ENCODE peak calls at places on chromosomes 5 and 9, in eight cellular contexts. One of them, this sample, is unnamed.
A peak's percentile ranks its signal among the peaks of the same experiment; 100 is the strongest.

GRCh38 chr5:143527808-143528207 is 124.3 kb upstream of the NR3C1 start:
- DNase-seq in NCI-H187 treated with DMSO at 0.1 percent for 48 hours: no peak
- DNase-seq in brain microvascular endothelial cell: peak; percentile 43
- DNase-seq in glutamatergic neuron: peak; percentile 12
- DNase-seq in stimulated activated CD8-positive, alpha-beta memory T cell treated with anti-CD3 and anti-CD28 coated beads, Interleukin-4, amount 100 ng/mL, for 48 hours: no peak
- DNase-seq in colonic mucosa: no peak
- DNase-seq in hepatocyte: no peak
- DNase-seq in mesendoderm: no peak
- DNase-seq in this sample: no peak

GRCh38 chr9:136437839-136438547 is 1.7 kb downstream of the INPP5E start:
- DNase-seq in NCI-H187 treated with DMSO at 0.1 percent for 48 hours: no peak
- DNase-seq in brain microvascular endothelial cell: no peak
- DNase-seq in glutamatergic neuron: no peak
- DNase-seq in stimulated activated CD8-positive, alpha-beta memory T cell treated with anti-CD3 and anti-CD28 coated beads, Interleukin-4, amount 100 ng/mL, for 48 hours: no peak
- DNase-seq in colonic mucosa: no peak
- DNase-seq in hepatocyte: no peak
- DNase-seq in mesendoderm: no peak
- DNase-seq in this sample: no peak

GRCh38 chr9:92971121-92971520 is 23.8 kb downstream of the FGD3 start:
- DNase-seq in NCI-H187 treated with DMSO at 0.1 percent for 48 hours: no peak
- DNase-seq in brain microvascular endothelial cell: no peak
- DNase-seq in glutamatergic neuron: no peak
- DNase-seq in stimulated activated CD8-positive, alpha-beta memory T cell treated with anti-CD3 and anti-CD28 coated beads, Interleukin-4, amount 100 ng/mL, for 48 hours: peak; percentile 21
- DNase-seq in colonic mucosa: no peak
- DNase-seq in hepatocyte: no peak
- DNase-seq in mesendoderm: no peak
- DNase-seq in this sample: no peak

GRCh38 chr5:119273391-119273839 is 82.4 kb upstream of the TNFAIP8 start:
- DNase-seq in NCI-H187 treated with DMSO at 0.1 percent for 48 hours: no peak
- DNase-seq in brain microvascular endothelial cell: no peak
- DNase-seq in glutamatergic neuron: no peak
- DNase-seq in stimulated activated CD8-positive, alpha-beta memory T cell treated with anti-CD3 and anti-CD28 coated beads, Interleukin-4, amount 100 ng/mL, for 48 hours: no peak
- DNase-seq in colonic mucosa: no peak
- DNase-seq in hepatocyte: no peak
- DNase-seq in mesendoderm: no peak
- DNase-seq in this sample: no peak

GRCh38 chr5:59401637-59402036 is 491.9 kb downstream of the PDE4D start:
- DNase-seq in NCI-H187 treated with DMSO at 0.1 percent for 48 hours: no peak
- DNase-seq in brain microvascular endothelial cell: no peak
- DNase-seq in glutamatergic neuron: no peak
- DNase-seq in stimulated activated CD8-positive, alpha-beta memory T cell treated with anti-CD3 and anti-CD28 coated beads, Interleukin-4, amount 100 ng/mL, for 48 hours: no peak
- DNase-seq in colonic mucosa: no peak
- DNase-seq in hepatocyte: no peak
- DNase-seq in mesendoderm: no peak
- DNase-seq in this sample: no peak

GRCh38 chr5:172356527-172356926 is 73.0 kb upstream of the UBTD2 start:
- DNase-seq in NCI-H187 treated with DMSO at 0.1 percent for 48 hours: no peak
- DNase-seq in brain microvascular endothelial cell: no peak
- DNase-seq in glutamatergic neuron: no peak
- DNase-seq in stimulated activated CD8-positive, alpha-beta memory T cell treated with anti-CD3 and anti-CD28 coated beads, Interleukin-4, amount 100 ng/mL, for 48 hours: no peak
- DNase-seq in colonic mucosa: no peak
- DNase-seq in hepatocyte: no peak
- DNase-seq in mesendoderm: no peak
- DNase-seq in this sample: no peak

GRCh38 chr9:113488071-113488470 is 24.5 kb downstream of the RGS3 start:
- DNase-seq in NCI-H187 treated with DMSO at 0.1 percent for 48 hours: no peak
- DNase-seq in brain microvascular endothelial cell: no peak
- DNase-seq in glutamatergic neuron: no peak
- DNase-seq in stimulated activated CD8-positive, alpha-beta memory T cell treated with anti-CD3 and anti-CD28 coated beads, Interleukin-4, amount 100 ng/mL, for 48 hours: no peak
- DNase-seq in colonic mucosa: no peak
- DNase-seq in hepatocyte: no peak
- DNase-seq in mesendoderm: no peak
- DNase-seq in this sample: no peak

GRCh38 chr9:114501786-114502682 is 3.2 kb downstream of the WHRN start:
- DNase-seq in NCI-H187 treated with DMSO at 0.1 percent for 48 hours: no peak
- DNase-seq in brain microvascular endothelial cell: peak; percentile 24
- DNase-seq in glutamatergic neuron: no peak
- DNase-seq in stimulated activated CD8-positive, alpha-beta memory T cell treated with anti-CD3 and anti-CD28 coated beads, Interleukin-4, amount 100 ng/mL, for 48 hours: no peak
- DNase-seq in colonic mucosa: no peak
- DNase-seq in hepatocyte: peak; percentile 66
- DNase-seq in mesendoderm: peak; percentile 71
- DNase-seq in this sample: no peak

GRCh38 chr9:83978992-83979811 is 813 bp downstream of the HNRNPK start:
- DNase-seq in NCI-H187 treated with DMSO at 0.1 percent for 48 hours: no peak
- DNase-seq in brain microvascular endothelial cell: peak; percentile 73
- DNase-seq in glutamatergic neuron: peak; percentile 89
- DNase-seq in stimulated activated CD8-positive, alpha-beta memory T cell treated with anti-CD3 and anti-CD28 coated beads, Interleukin-4, amount 100 ng/mL, for 48 hours: peak; percentile 90
- DNase-seq in colonic mucosa: peak; percentile 90
- DNase-seq in hepatocyte: peak; percentile 92
- DNase-seq in mesendoderm: peak; percentile 89
- DNase-seq in this sample: peak; percentile 93

GRCh38 chr9:99135498-99135897 is 30.6 kb downstream of the TGFBR1 start:
- DNase-seq in NCI-H187 treated with DMSO at 0.1 percent for 48 hours: no peak
- DNase-seq in brain microvascular endothelial cell: no peak
- DNase-seq in glutamatergic neuron: no peak
- DNase-seq in stimulated activated CD8-positive, alpha-beta memory T cell treated with anti-CD3 and anti-CD28 coated beads, Interleukin-4, amount 100 ng/mL, for 48 hours: no peak
- DNase-seq in colonic mucosa: no peak
- DNase-seq in hepatocyte: no peak
- DNase-seq in mesendoderm: no peak
- DNase-seq in this sample: no peak

GRCh38 chr9:21682981-21683380 is 119.5 kb upstream of the MTAP start:
- DNase-seq in NCI-H187 treated with DMSO at 0.1 percent for 48 hours: no peak
- DNase-seq in brain microvascular endothelial cell: no peak
- DNase-seq in glutamatergic neuron: no peak
- DNase-seq in stimulated activated CD8-positive, alpha-beta memory T cell treated with anti-CD3 and anti-CD28 coated beads, Interleukin-4, amount 100 ng/mL, for 48 hours: no peak
- DNase-seq in colonic mucosa: no peak
- DNase-seq in hepatocyte: no peak
- DNase-seq in mesendoderm: no peak
- DNase-seq in this sample: no peak

GRCh38 chr9:12730198-12730597 is 37.0 kb downstream of the TYRP1 start:
- DNase-seq in NCI-H187 treated with DMSO at 0.1 percent for 48 hours: no peak
- DNase-seq in brain microvascular endothelial cell: no peak
- DNase-seq in glutamatergic neuron: no peak
- DNase-seq in stimulated activated CD8-positive, alpha-beta memory T cell treated with anti-CD3 and anti-CD28 coated beads, Interleukin-4, amount 100 ng/mL, for 48 hours: no peak
- DNase-seq in colonic mucosa: no peak
- DNase-seq in hepatocyte: no peak
- DNase-seq in mesendoderm: no peak
- DNase-seq in this sample: no peak

GRCh38 chr9:101398930-101399640 is 434 bp downstream of the ZNF189 start:
- DNase-seq in NCI-H187 treated with DMSO at 0.1 percent for 48 hours: no peak
- DNase-seq in brain microvascular endothelial cell: no peak
- DNase-seq in glutamatergic neuron: no peak
- DNase-seq in stimulated activated CD8-positive, alpha-beta memory T cell treated with anti-CD3 and anti-CD28 coated beads, Interleukin-4, amount 100 ng/mL, for 48 hours: peak; percentile 28
- DNase-seq in colonic mucosa: peak; percentile 26
- DNase-seq in hepatocyte: peak; percentile 13
- DNase-seq in mesendoderm: no peak
- DNase-seq in this sample: no peak

GRCh38 chr5:90161399-90161798 is 248.2 kb downstream of the CETN3 start:
- DNase-seq in NCI-H187 treated with DMSO at 0.1 percent for 48 hours: no peak
- DNase-seq in brain microvascular endothelial cell: peak; percentile 81
- DNase-seq in glutamatergic neuron: peak; percentile 26
- DNase-seq in stimulated activated CD8-positive, alpha-beta memory T cell treated with anti-CD3 and anti-CD28 coated beads, Interleukin-4, amount 100 ng/mL, for 48 hours: no peak
- DNase-seq in colonic mucosa: no peak
- DNase-seq in hepatocyte: peak; percentile 39
- DNase-seq in mesendoderm: peak; percentile 74
- DNase-seq in this sample: peak; percentile 15

GRCh38 chr9:28365736-28366135 is 792.5 kb upstream of the C9orf72 start:
- DNase-seq in NCI-H187 treated with DMSO at 0.1 percent for 48 hours: no peak
- DNase-seq in brain microvascular endothelial cell: peak; percentile 32
- DNase-seq in glutamatergic neuron: no peak
- DNase-seq in stimulated activated CD8-positive, alpha-beta memory T cell treated with anti-CD3 and anti-CD28 coated beads, Interleukin-4, amount 100 ng/mL, for 48 hours: no peak
- DNase-seq in colonic mucosa: no peak
- DNase-seq in hepatocyte: no peak
- DNase-seq in mesendoderm: peak; percentile 4
- DNase-seq in this sample: no peak

GRCh38 chr5:176723440-176723839 is 76.2 kb downstream of the TSPAN17 start:
- DNase-seq in NCI-H187 treated with DMSO at 0.1 percent for 48 hours: no peak
- DNase-seq in brain microvascular endothelial cell: no peak
- DNase-seq in glutamatergic neuron: no peak
- DNase-seq in stimulated activated CD8-positive, alpha-beta memory T cell treated with anti-CD3 and anti-CD28 coated beads, Interleukin-4, amount 100 ng/mL, for 48 hours: no peak
- DNase-seq in colonic mucosa: no peak
- DNase-seq in hepatocyte: no peak
- DNase-seq in mesendoderm: peak; percentile 96
- DNase-seq in this sample: no peak

GRCh38 chr5:139985733-139986132 is 57.4 kb downstream of the NRG2 start:
- DNase-seq in NCI-H187 treated with DMSO at 0.1 percent for 48 hours: no peak
- DNase-seq in brain microvascular endothelial cell: peak; percentile 85
- DNase-seq in glutamatergic neuron: no peak
- DNase-seq in stimulated activated CD8-positive, alpha-beta memory T cell treated with anti-CD3 and anti-CD28 coated beads, Interleukin-4, amount 100 ng/mL, for 48 hours: no peak
- DNase-seq in colonic mucosa: no peak
- DNase-seq in hepatocyte: peak; percentile 24
- DNase-seq in mesendoderm: peak; percentile 56
- DNase-seq in this sample: no peak

GRCh38 chr9:136268318-136268717 is 22.7 kb upstream of the QSOX2 start:
- DNase-seq in NCI-H187 treated with DMSO at 0.1 percent for 48 hours: no peak
- DNase-seq in brain microvascular endothelial cell: no peak
- DNase-seq in glutamatergic neuron: peak; percentile 65
- DNase-seq in stimulated activated CD8-positive, alpha-beta memory T cell treated with anti-CD3 and anti-CD28 coated beads, Interleukin-4, amount 100 ng/mL, for 48 hours: no peak
- DNase-seq in colonic mucosa: no peak
- DNase-seq in hepatocyte: peak; percentile 32
- DNase-seq in mesendoderm: peak; percentile 74
- DNase-seq in this sample: no peak

GRCh38 chr5:1099931-1100651 is 11.8 kb downstream of the SLC12A7 start:
- DNase-seq in NCI-H187 treated with DMSO at 0.1 percent for 48 hours: no peak
- DNase-seq in brain microvascular endothelial cell: no peak
- DNase-seq in glutamatergic neuron: no peak
- DNase-seq in stimulated activated CD8-positive, alpha-beta memory T cell treated with anti-CD3 and anti-CD28 coated beads, Interleukin-4, amount 100 ng/mL, for 48 hours: no peak
- DNase-seq in colonic mucosa: no peak
- DNase-seq in hepatocyte: peak; percentile 49
- DNase-seq in mesendoderm: peak; percentile 69
- DNase-seq in this sample: no peak

GRCh38 chr5:138720840-138721239 is 32.4 kb upstream of the CTNNA1 start:
- DNase-seq in NCI-H187 treated with DMSO at 0.1 percent for 48 hours: no peak
- DNase-seq in brain microvascular endothelial cell: no peak
- DNase-seq in glutamatergic neuron: no peak
- DNase-seq in stimulated activated CD8-positive, alpha-beta memory T cell treated with anti-CD3 and anti-CD28 coated beads, Interleukin-4, amount 100 ng/mL, for 48 hours: no peak
- DNase-seq in colonic mucosa: no peak
- DNase-seq in hepatocyte: no peak
- DNase-seq in mesendoderm: no peak
- DNase-seq in this sample: no peak

This sample was measured in left colon.